ENCODE peak calls at places on chromosome 6, in four cellular contexts. One of them, this sample, is unnamed.

GRCh38 chr6:100126682-100127484 is 132.9 kb upstream of the MCHR2 start:
- DNase-seq in astrocyte: no peak
- DNase-seq in Caco-2: no peak
- DNase-seq in heart right ventricle: no peak
- DNase-seq in this sample: no peak

GRCh38 chr6:64861039-64861651 is 845.9 kb downstream of the EYS start:
- DNase-seq in astrocyte: no peak
- DNase-seq in Caco-2: no peak
- DNase-seq in heart right ventricle: no peak
- DNase-seq in this sample: no peak

GRCh38 chr6:170011233-170012142 is 260.1 kb downstream of the ERMARD start:
- DNase-seq in astrocyte: no peak
- DNase-seq in Caco-2: no peak
- DNase-seq in heart right ventricle: peak
- DNase-seq in this sample: no peak

GRCh38 chr6:125169522-125169921 is 15.9 kb downstream of the TPD52L1 start:
- DNase-seq in astrocyte: no peak
- DNase-seq in Caco-2: no peak
- DNase-seq in heart right ventricle: no peak
- DNase-seq in this sample: no peak

GRCh38 chr6:142307963-142308748 is 6.3 kb downstream of the ADGRG6 start:
- DNase-seq in astrocyte: no peak
- DNase-seq in Caco-2: no peak
- DNase-seq in heart right ventricle: no peak
- DNase-seq in this sample: no peak

GRCh38 chr6:43035495-43036194 is 14.2 kb downstream of the RRP36 start:
- DNase-seq in astrocyte: no peak
- DNase-seq in Caco-2: no peak
- DNase-seq in heart right ventricle: peak
- DNase-seq in this sample: no peak

GRCh38 chr6:45163952-45164766 is 164.0 kb upstream of the RUNX2 start:
- DNase-seq in astrocyte: peak
- DNase-seq in Caco-2: no peak
- DNase-seq in heart right ventricle: no peak
- DNase-seq in this sample: no peak

GRCh38 chr6:148874698-148875293 is 128.0 kb downstream of the UST start:
- DNase-seq in astrocyte: peak
- DNase-seq in Caco-2: no peak
- DNase-seq in heart right ventricle: peak
- DNase-seq in this sample: no peak

GRCh38 chr6:129493396-129493902 is 216.5 kb downstream of the ARHGAP18 start:
- DNase-seq in astrocyte: peak
- DNase-seq in Caco-2: no peak
- DNase-seq in heart right ventricle: no peak
- DNase-seq in this sample: no peak

GRCh38 chr6:158057213-158057987 is 75.7 kb downstream of the SYNJ2 start:
- DNase-seq in astrocyte: peak
- DNase-seq in Caco-2: no peak
- DNase-seq in heart right ventricle: no peak
- DNase-seq in this sample: no peak

GRCh38 chr6:20906938-20907337 is 372.7 kb downstream of the CDKAL1 start:
- DNase-seq in astrocyte: peak
- DNase-seq in Caco-2: no peak
- DNase-seq in heart right ventricle: no peak
- DNase-seq in this sample: no peak

GRCh38 chr6:36729169-36729549 is 31.5 kb downstream of the RAB44 start:
- DNase-seq in astrocyte: no peak
- DNase-seq in Caco-2: no peak
- DNase-seq in heart right ventricle: no peak
- DNase-seq in this sample: no peak

GRCh38 chr6:11317885-11318771 is 85.7 kb upstream of the NEDD9 start:
- DNase-seq in astrocyte: peak
- DNase-seq in Caco-2: peak
- DNase-seq in heart right ventricle: peak
- DNase-seq in this sample: peak

GRCh38 chr6:139979021-139979721 is 604.7 kb upstream of the CITED2 start:
- DNase-seq in astrocyte: no peak
- DNase-seq in Caco-2: no peak
- DNase-seq in heart right ventricle: peak
- DNase-seq in this sample: no peak

GRCh38 chr6:129673758-129674157 is 36.2 kb downstream of the ARHGAP18 start:
- DNase-seq in astrocyte: no peak
- DNase-seq in Caco-2: no peak
- DNase-seq in heart right ventricle: no peak
- DNase-seq in this sample: no peak

GRCh38 chr6:119220452-119220851 is 129.1 kb downstream of the MAN1A1 start:
- DNase-seq in astrocyte: no peak
- DNase-seq in Caco-2: no peak
- DNase-seq in heart right ventricle: no peak
- DNase-seq in this sample: no peak

GRCh38 chr6:110395221-110395620 is 20.2 kb downstream of the DDO start:
- DNase-seq in astrocyte: no peak
- DNase-seq in Caco-2: no peak
- DNase-seq in heart right ventricle: no peak
- DNase-seq in this sample: no peak

GRCh38 chr6:127997472-127998164 is 96.8 kb upstream of the THEMIS start:
- DNase-seq in astrocyte: no peak
- DNase-seq in Caco-2: no peak
- DNase-seq in heart right ventricle: no peak
- DNase-seq in this sample: no peak

GRCh38 chr6:41591859-41592502 is 45.8 kb downstream of the FOXP4 start:
- DNase-seq in astrocyte: no peak
- DNase-seq in Caco-2: peak
- DNase-seq in heart right ventricle: peak
- DNase-seq in this sample: peak

GRCh38 chr6:2877057-2877882 is 25.8 kb downstream of the SERPINB9 start:
- DNase-seq in astrocyte: peak
- DNase-seq in Caco-2: peak
- DNase-seq in heart right ventricle: no peak
- DNase-seq in this sample: no peak

GRCh38 chr6:14077193-14077853 is 40.2 kb upstream of the CD83 start:
- DNase-seq in astrocyte: no peak
- DNase-seq in Caco-2: no peak
- DNase-seq in heart right ventricle: no peak
- DNase-seq in this sample: no peak

GRCh38 chr6:128990349-128990748 is 107.4 kb downstream of the LAMA2 start:
- DNase-seq in astrocyte: no peak
- DNase-seq in Caco-2: no peak
- DNase-seq in heart right ventricle: no peak
- DNase-seq in this sample: no peak

GRCh38 chr6:159865226-159865920 is 25.4 kb upstream of the MAS1 start:
- DNase-seq in astrocyte: no peak
- DNase-seq in Caco-2: no peak
- DNase-seq in heart right ventricle: no peak
- DNase-seq in this sample: no peak

GRCh38 chr6:127107916-127108315 is 10.6 kb upstream of the RSPO3 start:
- DNase-seq in astrocyte: no peak
- DNase-seq in Caco-2: no peak
- DNase-seq in heart right ventricle: no peak
- DNase-seq in this sample: no peak

GRCh38 chr6:52393780-52394179 is 26.4 kb upstream of the EFHC1 start:
- DNase-seq in astrocyte: no peak
- DNase-seq in Caco-2: no peak
- DNase-seq in heart right ventricle: no peak
- DNase-seq in this sample: no peak

This sample was measured in dorsolateral prefrontal cortex.